ENCODE peak calls at places on chromosomes 12 and 14, in five cellular contexts. One of them, this sample, is unnamed.

GRCh38 chr12:64088431-64089349 is 133.4 kb downstream of the KICS2 start:
- DNase-seq in K562: no peak
- DNase-seq in HepG2: peak
- DNase-seq in GM12878: no peak
- DNase-seq in H1: no peak
- DNase-seq in this sample: peak

GRCh38 chr12:105423921-105424320 is 93.4 kb downstream of the C12orf75 start:
- DNase-seq in K562: peak
- DNase-seq in HepG2: no peak
- DNase-seq in GM12878: no peak
- DNase-seq in H1: no peak
- DNase-seq in this sample: no peak

GRCh38 chr14:68927956-68928675 is 51.0 kb downstream of the ACTN1 start:
- DNase-seq in K562: no peak
- DNase-seq in HepG2: no peak
- DNase-seq in GM12878: no peak
- DNase-seq in H1: no peak
- DNase-seq in this sample: no peak

GRCh38 chr12:122203301-122203967 is at the start of gene B3GNT4:
- DNase-seq in K562: peak
- DNase-seq in HepG2: no peak
- DNase-seq in GM12878: no peak
- DNase-seq in H1: peak
- DNase-seq in this sample: peak

GRCh38 chr12:63863658-63864455 is 19.4 kb downstream of the SRGAP1 start:
- DNase-seq in K562: no peak
- DNase-seq in HepG2: no peak
- DNase-seq in GM12878: no peak
- DNase-seq in H1: no peak
- DNase-seq in this sample: no peak

GRCh38 chr12:12734054-12734453 is 16.9 kb downstream of the CDKN1B start:
- DNase-seq in K562: no peak
- DNase-seq in HepG2: no peak
- DNase-seq in GM12878: no peak
- DNase-seq in H1: no peak
- DNase-seq in this sample: no peak

GRCh38 chr12:25785164-25785563 is 173.3 kb upstream of the RASSF8 start:
- DNase-seq in K562: no peak
- DNase-seq in HepG2: no peak
- DNase-seq in GM12878: no peak
- DNase-seq in H1: no peak
- DNase-seq in this sample: no peak

GRCh38 chr12:32588604-32589003 is 90.5 kb upstream of the DNM1L start:
- DNase-seq in K562: no peak
- DNase-seq in HepG2: no peak
- DNase-seq in GM12878: no peak
- DNase-seq in H1: no peak
- DNase-seq in this sample: no peak

GRCh38 chr14:65131176-65131765 is 29.0 kb upstream of the MAX start:
- DNase-seq in K562: no peak
- DNase-seq in HepG2: no peak
- DNase-seq in GM12878: no peak
- DNase-seq in H1: no peak
- DNase-seq in this sample: peak

GRCh38 chr14:69043007-69043444 is 63.9 kb upstream of the ACTN1 start:
- DNase-seq in K562: no peak
- DNase-seq in HepG2: no peak
- DNase-seq in GM12878: no peak
- DNase-seq in H1: no peak
- DNase-seq in this sample: no peak

GRCh38 chr14:69259531-69260245 is at the start of gene GALNT16:
- DNase-seq in K562: peak
- DNase-seq in HepG2: no peak
- DNase-seq in GM12878: no peak
- DNase-seq in H1: peak
- DNase-seq in this sample: peak

GRCh38 chr14:84760506-84760905 is 769.4 kb upstream of the FLRT2 start:
- DNase-seq in K562: no peak
- DNase-seq in HepG2: no peak
- DNase-seq in GM12878: no peak
- DNase-seq in H1: no peak
- DNase-seq in this sample: no peak

GRCh38 chr12:130145731-130146130 is 16.5 kb upstream of the FZD10 start:
- DNase-seq in K562: no peak
- DNase-seq in HepG2: no peak
- DNase-seq in GM12878: no peak
- DNase-seq in H1: no peak
- DNase-seq in this sample: no peak

GRCh38 chr12:107096571-107096970 is 3.2 kb upstream of the CRY1 start:
- DNase-seq in K562: no peak
- DNase-seq in HepG2: no peak
- DNase-seq in GM12878: no peak
- DNase-seq in H1: no peak
- DNase-seq in this sample: no peak

GRCh38 chr14:91751719-91752118 is 19.8 kb upstream of the CATSPERB start:
- DNase-seq in K562: no peak
- DNase-seq in HepG2: no peak
- DNase-seq in GM12878: no peak
- DNase-seq in H1: no peak
- DNase-seq in this sample: no peak

GRCh38 chr12:92898755-92899154 is 30.3 kb downstream of the EEA1 start:
- DNase-seq in K562: no peak
- DNase-seq in HepG2: no peak
- DNase-seq in GM12878: no peak
- DNase-seq in H1: no peak
- DNase-seq in this sample: peak

GRCh38 chr14:102295301-102295700 is 9.7 kb downstream of the MOK start:
- DNase-seq in K562: no peak
- DNase-seq in HepG2: no peak
- DNase-seq in GM12878: no peak
- DNase-seq in H1: no peak
- DNase-seq in this sample: no peak

GRCh38 chr14:23562822-23563472 is 4.6 kb downstream of the AP1G2 start:
- DNase-seq in K562: peak
- DNase-seq in HepG2: peak
- DNase-seq in GM12878: no peak
- DNase-seq in H1: peak
- DNase-seq in this sample: peak

GRCh38 chr12:3775385-3776035 is 22.6 kb upstream of the CRACR2A start:
- DNase-seq in K562: no peak
- DNase-seq in HepG2: no peak
- DNase-seq in GM12878: no peak
- DNase-seq in H1: no peak
- DNase-seq in this sample: no peak

GRCh38 chr14:50766338-50766886 is 64.5 kb downstream of the NIN start:
- DNase-seq in K562: no peak
- DNase-seq in HepG2: no peak
- DNase-seq in GM12878: no peak
- DNase-seq in H1: no peak
- DNase-seq in this sample: no peak

GRCh38 chr12:127308148-127308547 is 958.8 kb upstream of the TMEM132C start:
- DNase-seq in K562: no peak
- DNase-seq in HepG2: no peak
- DNase-seq in GM12878: no peak
- DNase-seq in H1: no peak
- DNase-seq in this sample: no peak

GRCh38 chr12:75488553-75488952 is 8.0 kb downstream of the GLIPR1 start:
- DNase-seq in K562: peak
- DNase-seq in HepG2: peak
- DNase-seq in GM12878: no peak
- DNase-seq in H1: no peak
- DNase-seq in this sample: peak

GRCh38 chr12:89309815-89310214 is 42.5 kb downstream of the DUSP6 start:
- DNase-seq in K562: no peak
- DNase-seq in HepG2: no peak
- DNase-seq in GM12878: no peak
- DNase-seq in H1: no peak
- DNase-seq in this sample: no peak

GRCh38 chr14:35818346-35819115 is 7.6 kb upstream of the BRMS1L start:
- DNase-seq in K562: peak
- DNase-seq in HepG2: peak
- DNase-seq in GM12878: no peak
- DNase-seq in H1: no peak
- DNase-seq in this sample: peak

GRCh38 chr14:65945333-65945732 is 532.8 kb downstream of the FUT8 start:
- DNase-seq in K562: no peak
- DNase-seq in HepG2: no peak
- DNase-seq in GM12878: no peak
- DNase-seq in H1: no peak
- DNase-seq in this sample: no peak

GRCh38 chr12:33678221-33678964 is 238.8 kb upstream of the SYT10 start:
- DNase-seq in K562: no peak
- DNase-seq in HepG2: no peak
- DNase-seq in GM12878: no peak
- DNase-seq in H1: no peak
- DNase-seq in this sample: no peak

GRCh38 chr14:35927727-35928126 is 101.6 kb downstream of the BRMS1L start:
- DNase-seq in K562: no peak
- DNase-seq in HepG2: no peak
- DNase-seq in GM12878: no peak
- DNase-seq in H1: no peak
- DNase-seq in this sample: no peak

GRCh38 chr12:50107416-50108268 is 3.8 kb downstream of the GPD1 start:
- DNase-seq in K562: no peak
- DNase-seq in HepG2: no peak
- DNase-seq in GM12878: no peak
- DNase-seq in H1: no peak
- DNase-seq in this sample: no peak

GRCh38 chr14:56730468-56731145 is 79.7 kb downstream of the OTX2 start:
- DNase-seq in K562: no peak
- DNase-seq in HepG2: no peak
- DNase-seq in GM12878: no peak
- DNase-seq in H1: no peak
- DNase-seq in this sample: no peak

GRCh38 chr14:56738020-56738419 is 72.3 kb downstream of the OTX2 start:
- DNase-seq in K562: no peak
- DNase-seq in HepG2: no peak
- DNase-seq in GM12878: no peak
- DNase-seq in H1: peak
- DNase-seq in this sample: no peak

GRCh38 chr14:56731187-56731586 is 79.1 kb downstream of the OTX2 start:
- DNase-seq in K562: no peak
- DNase-seq in HepG2: no peak
- DNase-seq in GM12878: no peak
- DNase-seq in H1: no peak
- DNase-seq in this sample: no peak

DNA sequence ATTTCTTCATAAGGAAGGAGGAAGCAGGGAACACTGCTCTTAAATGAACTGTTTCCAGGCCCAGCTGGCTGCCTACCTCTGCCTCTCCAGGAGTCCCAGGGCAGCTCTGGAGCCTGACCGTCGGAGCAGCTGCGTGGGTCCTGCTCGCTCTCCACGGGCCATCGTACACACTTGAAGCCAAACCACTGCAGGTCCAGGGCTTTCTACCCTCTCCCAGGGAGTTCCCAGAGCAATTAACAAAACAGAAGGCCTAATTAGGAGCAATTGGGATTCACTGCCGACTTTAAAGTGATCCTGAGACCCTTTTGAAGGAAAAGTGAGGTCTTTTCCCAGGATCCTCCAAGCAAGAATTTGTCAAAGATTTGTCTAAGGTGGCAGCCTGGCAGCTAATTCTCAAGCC is 76.9 kb downstream of the OTX2 start:
- DNase-seq in K562: no peak
- DNase-seq in HepG2: no peak
- DNase-seq in GM12878: no peak
- DNase-seq in H1: peak
- DNase-seq in this sample: no peak
- TF ChIP-seq HDAC2 in K562: no peak
- TF ChIP-seq HDAC2 in HepG2: no peak
- TF ChIP-seq HDAC2 in GM12878: no peak
- TF ChIP-seq HDAC2 in H1: no peak
- TF ChIP-seq HDAC2 in this sample: no peak

GRCh38 chr14:89198544-89199329 is 218.3 kb downstream of the FOXN3 start:
- DNase-seq in K562: no peak
- DNase-seq in HepG2: no peak
- DNase-seq in GM12878: no peak
- DNase-seq in H1: no peak
- DNase-seq in this sample: no peak

GRCh38 chr14:89205137-89205740 is 211.8 kb downstream of the FOXN3 start:
- DNase-seq in K562: no peak
- DNase-seq in HepG2: no peak
- DNase-seq in GM12878: no peak
- DNase-seq in H1: no peak
- DNase-seq in this sample: no peak

GRCh38 chr14:89197623-89198022 is 219.4 kb downstream of the FOXN3 start:
- DNase-seq in K562: no peak
- DNase-seq in HepG2: no peak
- DNase-seq in GM12878: no peak
- DNase-seq in H1: no peak
- DNase-seq in this sample: no peak

GRCh38 chr14:89202413-89202812 is 214.6 kb downstream of the FOXN3 start:
- DNase-seq in K562: no peak
- DNase-seq in HepG2: no peak
- DNase-seq in GM12878: no peak
- DNase-seq in H1: no peak
- DNase-seq in this sample: no peak

DNA sequence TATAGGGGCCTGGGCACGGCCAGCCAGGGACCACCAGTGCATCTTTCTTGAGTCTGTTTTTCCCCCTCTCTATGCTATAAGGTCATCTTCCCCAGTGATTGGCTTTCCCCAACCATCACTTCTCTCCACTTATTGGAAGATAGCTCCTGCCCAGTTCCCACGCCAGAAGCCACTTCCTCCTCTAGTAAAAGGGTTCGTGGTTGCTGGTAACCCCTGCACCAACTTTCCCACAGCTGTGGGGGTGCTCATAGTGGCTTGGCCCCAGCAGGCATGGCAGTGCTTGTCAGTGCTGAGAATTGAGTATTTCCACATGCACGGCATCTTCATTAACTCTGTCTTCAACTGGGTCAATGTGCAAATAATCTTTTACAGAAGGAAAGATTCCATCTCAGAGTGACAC is 215.4 kb downstream of the FOXN3 start:
- DNase-seq in K562: no peak
- DNase-seq in HepG2: no peak
- DNase-seq in GM12878: peak
- DNase-seq in H1: no peak
- DNase-seq in this sample: no peak
- TF ChIP-seq HDAC2 in K562: no peak
- TF ChIP-seq HDAC2 in HepG2: no peak
- TF ChIP-seq HDAC2 in GM12878: no peak
- TF ChIP-seq HDAC2 in H1: no peak
- TF ChIP-seq HDAC2 in this sample: no peak

GRCh38 chr14:97655169-97655948 is 858.2 kb downstream of the VRK1 start:
- DNase-seq in K562: no peak
- DNase-seq in HepG2: no peak
- DNase-seq in GM12878: no peak
- DNase-seq in H1: no peak
- DNase-seq in this sample: no peak
- TF ChIP-seq HDAC2 in K562: no peak
- TF ChIP-seq HDAC2 in HepG2: no peak
- TF ChIP-seq HDAC2 in GM12878: no peak
- TF ChIP-seq HDAC2 in H1: peak
- TF ChIP-seq HDAC2 in this sample: no peak

GRCh38 chr14:60760648-60761364 is 26.2 kb downstream of the MNAT1 start:
- DNase-seq in K562: no peak
- DNase-seq in HepG2: peak
- DNase-seq in GM12878: no peak
- DNase-seq in H1: no peak
- DNase-seq in this sample: no peak
- TF ChIP-seq HDAC2 in K562: no peak
- TF ChIP-seq HDAC2 in HepG2: no peak
- TF ChIP-seq HDAC2 in GM12878: no peak
- TF ChIP-seq HDAC2 in H1: peak
- TF ChIP-seq HDAC2 in this sample: no peak